ENCODE peak calls at places on chromosomes 16 and 17, in four cellular contexts. One of them, this sample, is unnamed.

GRCh38 chr16:1326380-1326779 is 7.1 kb upstream of the BAIAP3 start:
- DNase-seq in neural progenitor cell: no peak
- DNase-seq in epithelial cell of esophagus: no peak
- DNase-seq in AG04450: no peak
- DNase-seq in this sample: no peak

GRCh38 chr17:48997103-48997826 is at the start of gene IGF2BP1:
- DNase-seq in neural progenitor cell: peak
- DNase-seq in epithelial cell of esophagus: peak
- DNase-seq in AG04450: no peak
- DNase-seq in this sample: no peak

GRCh38 chr16:80260906-80261311 is 279.9 kb upstream of the DYNLRB2 start:
- DNase-seq in neural progenitor cell: peak
- DNase-seq in epithelial cell of esophagus: peak
- DNase-seq in AG04450: no peak
- DNase-seq in this sample: peak

GRCh38 chr16:71562552-71562951 is 14.3 kb downstream of the TAT start:
- DNase-seq in neural progenitor cell: no peak
- DNase-seq in epithelial cell of esophagus: no peak
- DNase-seq in AG04450: no peak
- DNase-seq in this sample: no peak

GRCh38 chr17:60371818-60372510 is 20.0 kb downstream of the USP32 start:
- DNase-seq in neural progenitor cell: no peak
- DNase-seq in epithelial cell of esophagus: peak
- DNase-seq in AG04450: no peak
- DNase-seq in this sample: no peak

GRCh38 chr16:48438414-48438813 is 53.2 kb upstream of the SIAH1 start:
- DNase-seq in neural progenitor cell: no peak
- DNase-seq in epithelial cell of esophagus: peak
- DNase-seq in AG04450: no peak
- DNase-seq in this sample: no peak

GRCh38 chr17:27494192-27495091 is 38.2 kb downstream of the KSR1 start:
- DNase-seq in neural progenitor cell: peak
- DNase-seq in epithelial cell of esophagus: peak
- DNase-seq in AG04450: no peak
- DNase-seq in this sample: peak

GRCh38 chr17:15955793-15956541 is 11.0 kb downstream of the ADORA2B start:
- DNase-seq in neural progenitor cell: peak
- DNase-seq in epithelial cell of esophagus: no peak
- DNase-seq in AG04450: no peak
- DNase-seq in this sample: no peak

GRCh38 chr16:27284865-27285675 is 16.5 kb upstream of the NSMCE1 start:
- DNase-seq in neural progenitor cell: no peak
- DNase-seq in epithelial cell of esophagus: no peak
- DNase-seq in AG04450: no peak
- DNase-seq in this sample: no peak

GRCh38 chr17:72631568-72631967 is 460.9 kb downstream of the SLC39A11 start:
- DNase-seq in neural progenitor cell: peak
- DNase-seq in epithelial cell of esophagus: peak
- DNase-seq in AG04450: no peak
- DNase-seq in this sample: no peak

GRCh38 chr17:48037036-48037881 is at the start of gene COPZ2:
- DNase-seq in neural progenitor cell: peak
- DNase-seq in epithelial cell of esophagus: peak
- DNase-seq in AG04450: no peak
- DNase-seq in this sample: no peak

GRCh38 chr17:78263063-78263735 is 31.8 kb downstream of the TMEM235 start:
- DNase-seq in neural progenitor cell: no peak
- DNase-seq in epithelial cell of esophagus: no peak
- DNase-seq in AG04450: no peak
- DNase-seq in this sample: no peak

GRCh38 chr17:559699-560378 is 154.8 kb downstream of the VPS53 start:
- DNase-seq in neural progenitor cell: no peak
- DNase-seq in epithelial cell of esophagus: peak
- DNase-seq in AG04450: peak
- DNase-seq in this sample: peak

GRCh38 chr16:67447508-67448076 is 16.7 kb downstream of the HSD11B2 start:
- DNase-seq in neural progenitor cell: no peak
- DNase-seq in epithelial cell of esophagus: peak
- DNase-seq in AG04450: peak
- DNase-seq in this sample: no peak

GRCh38 chr17:17170346-17170976 is 35.7 kb downstream of the PLD6 start:
- DNase-seq in neural progenitor cell: no peak
- DNase-seq in epithelial cell of esophagus: peak
- DNase-seq in AG04450: no peak
- DNase-seq in this sample: no peak

GRCh38 chr17:78674595-78675315 is 97.6 kb upstream of the DNAH17 start:
- DNase-seq in neural progenitor cell: peak
- DNase-seq in epithelial cell of esophagus: no peak
- DNase-seq in AG04450: no peak
- DNase-seq in this sample: no peak

GRCh38 chr17:29958947-29959657 is 17.7 kb downstream of the EFCAB5 start:
- DNase-seq in neural progenitor cell: no peak
- DNase-seq in epithelial cell of esophagus: peak
- DNase-seq in AG04450: no peak
- DNase-seq in this sample: no peak

GRCh38 chr16:4703906-4704305 is 10.5 kb downstream of the NUDT16L1 start:
- DNase-seq in neural progenitor cell: no peak
- DNase-seq in epithelial cell of esophagus: no peak
- DNase-seq in AG04450: no peak
- DNase-seq in this sample: no peak

GRCh38 chr16:4836727-4837126 is 10.4 kb downstream of the GLYR1 start:
- DNase-seq in neural progenitor cell: no peak
- DNase-seq in epithelial cell of esophagus: no peak
- DNase-seq in AG04450: no peak
- DNase-seq in this sample: no peak

GRCh38 chr16:23857901-23858300 is 22.1 kb downstream of the PRKCB start:
- DNase-seq in neural progenitor cell: no peak
- DNase-seq in epithelial cell of esophagus: no peak
- DNase-seq in AG04450: no peak
- DNase-seq in this sample: no peak

GRCh38 chr17:27091043-27091497 is 202.8 kb upstream of the WSB1 start:
- DNase-seq in neural progenitor cell: no peak
- DNase-seq in epithelial cell of esophagus: no peak
- DNase-seq in AG04450: no peak
- DNase-seq in this sample: no peak

GRCh38 chr16:70689035-70689969 is 3.4 kb upstream of the MTSS2 start:
- DNase-seq in neural progenitor cell: no peak
- DNase-seq in epithelial cell of esophagus: no peak
- DNase-seq in AG04450: no peak
- DNase-seq in this sample: no peak

GRCh38 chr16:12917653-12918052 is 16.3 kb downstream of the SHISA9 start:
- DNase-seq in neural progenitor cell: no peak
- DNase-seq in epithelial cell of esophagus: no peak
- DNase-seq in AG04450: no peak
- DNase-seq in this sample: peak

GRCh38 chr16:70331588-70332358 is 14.9 kb upstream of the DDX19A start:
- DNase-seq in neural progenitor cell: peak
- DNase-seq in epithelial cell of esophagus: peak
- DNase-seq in AG04450: no peak
- DNase-seq in this sample: no peak

DNA sequence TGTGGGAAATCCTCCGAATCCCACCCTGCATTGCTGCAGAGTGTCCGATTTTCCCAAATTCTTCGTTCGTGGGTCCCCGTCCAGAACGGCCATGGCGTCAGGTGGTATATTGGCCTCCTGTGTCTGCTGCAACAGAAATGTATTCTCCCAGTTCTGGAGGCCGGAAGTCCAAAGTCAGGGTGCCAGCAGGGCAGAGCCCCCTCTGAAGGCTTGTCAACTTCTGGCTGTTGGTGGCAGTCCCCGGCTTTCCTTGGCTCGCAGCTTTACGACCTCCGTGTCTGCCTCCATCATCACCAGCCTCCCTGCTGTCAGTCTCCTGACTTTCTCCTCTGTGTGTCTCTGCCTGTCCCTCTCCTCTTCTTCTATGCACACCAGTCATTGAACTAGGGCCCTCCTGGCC is 142.1 kb upstream of the FOXF1 start:
- DNase-seq in neural progenitor cell: no peak
- DNase-seq in epithelial cell of esophagus: no peak
- DNase-seq in AG04450: no peak
- DNase-seq in this sample: no peak
- TF ChIP-seq CTCF in neural progenitor cell: no peak
- TF ChIP-seq CTCF in epithelial cell of esophagus: no peak
- TF ChIP-seq CTCF in AG04450: no peak
- TF ChIP-seq CTCF in this sample: no peak

GRCh38 chr17:64779344-64780095 is 117.4 kb upstream of the SMURF2 start:
- DNase-seq in neural progenitor cell: peak
- DNase-seq in epithelial cell of esophagus: no peak
- DNase-seq in AG04450: no peak
- DNase-seq in this sample: no peak

GRCh38 chr17:64780096-64781012 is 118.2 kb upstream of the SMURF2 start:
- DNase-seq in neural progenitor cell: peak
- DNase-seq in epithelial cell of esophagus: peak
- DNase-seq in AG04450: no peak
- DNase-seq in this sample: no peak

GRCh38 chr17:64778102-64778366 is 115.9 kb upstream of the SMURF2 start:
- DNase-seq in neural progenitor cell: no peak
- DNase-seq in epithelial cell of esophagus: no peak
- DNase-seq in AG04450: no peak
- DNase-seq in this sample: no peak

GRCh38 chr17:64777413-64778101 is 115.5 kb upstream of the SMURF2 start:
- DNase-seq in neural progenitor cell: peak
- DNase-seq in epithelial cell of esophagus: no peak
- DNase-seq in AG04450: no peak
- DNase-seq in this sample: no peak

GRCh38 chr17:64778367-64779290 is 116.5 kb upstream of the SMURF2 start:
- DNase-seq in neural progenitor cell: peak
- DNase-seq in epithelial cell of esophagus: peak
- DNase-seq in AG04450: no peak
- DNase-seq in this sample: no peak
- H3K4me3 ChIP-seq in neural progenitor cell: peak
- H3K4me3 ChIP-seq in epithelial cell of esophagus: no peak
- H3K4me3 ChIP-seq in AG04450: no peak
- H3K4me3 ChIP-seq in this sample: peak

GRCh38 chr16:15507299-15507958 is 73.0 kb downstream of the BMERB1 start:
- DNase-seq in neural progenitor cell: no peak
- DNase-seq in epithelial cell of esophagus: peak
- DNase-seq in AG04450: no peak
- DNase-seq in this sample: no peak
- TF ChIP-seq CTCF in neural progenitor cell: no peak
- TF ChIP-seq CTCF in epithelial cell of esophagus: no peak
- TF ChIP-seq CTCF in AG04450: no peak
- TF ChIP-seq CTCF in this sample: no peak

GRCh38 chr17:75722076-75722475 is 817 bp downstream of the ITGB4 start:
- DNase-seq in neural progenitor cell: no peak
- DNase-seq in epithelial cell of esophagus: peak
- DNase-seq in AG04450: no peak
- DNase-seq in this sample: no peak

GRCh38 chr17:75719732-75720131 is 1.5 kb upstream of the ITGB4 start:
- DNase-seq in neural progenitor cell: no peak
- DNase-seq in epithelial cell of esophagus: peak
- DNase-seq in AG04450: no peak
- DNase-seq in this sample: no peak

GRCh38 chr17:75720656-75721462 is at the start of gene ITGB4:
- DNase-seq in neural progenitor cell: peak
- DNase-seq in epithelial cell of esophagus: peak
- DNase-seq in AG04450: no peak
- DNase-seq in this sample: no peak

GRCh38 chr17:75722542-75723095 is 1.4 kb downstream of the ITGB4 start:
- DNase-seq in neural progenitor cell: no peak
- DNase-seq in epithelial cell of esophagus: no peak
- DNase-seq in AG04450: no peak
- DNase-seq in this sample: no peak

DNA sequence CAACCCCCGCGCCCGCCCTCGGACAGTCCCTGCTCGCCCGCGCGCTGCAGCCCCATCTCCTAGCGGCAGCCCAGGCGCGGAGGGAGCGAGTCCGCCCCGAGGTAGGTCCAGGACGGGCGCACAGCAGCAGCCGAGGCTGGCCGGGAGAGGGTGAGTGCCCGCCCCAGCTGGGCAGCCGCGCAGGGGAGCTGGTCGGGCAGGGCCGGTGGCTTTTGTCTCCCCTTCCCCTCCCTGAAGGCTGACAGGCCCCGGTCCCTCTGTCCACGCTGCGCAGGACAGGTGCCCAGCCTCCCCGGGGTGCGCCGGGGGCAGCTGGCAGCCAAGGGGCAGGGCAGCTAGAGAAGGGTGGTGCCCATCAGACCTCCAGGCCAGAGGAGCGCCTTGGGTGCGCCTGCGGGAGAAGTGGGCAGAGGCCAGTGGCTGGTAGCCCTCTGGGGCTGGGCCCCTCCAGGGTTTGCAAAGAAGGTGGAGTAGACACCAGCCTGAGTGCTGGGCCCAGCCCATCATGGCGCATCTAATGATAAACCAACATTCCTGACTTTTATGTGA is 278 bp downstream of the ITGB4 start:
- DNase-seq in neural progenitor cell: no peak
- DNase-seq in epithelial cell of esophagus: no peak
- DNase-seq in AG04450: no peak
- DNase-seq in this sample: no peak
- H3K4me3 ChIP-seq in neural progenitor cell: peak
- H3K4me3 ChIP-seq in epithelial cell of esophagus: peak
- H3K4me3 ChIP-seq in AG04450: peak
- H3K4me3 ChIP-seq in this sample: peak

GRCh38 chr16:87552072-87552718 is 50.1 kb upstream of the JPH3 start:
- DNase-seq in neural progenitor cell: no peak
- DNase-seq in epithelial cell of esophagus: no peak
- DNase-seq in AG04450: no peak
- DNase-seq in this sample: no peak

GRCh38 chr16:87549627-87550509 is 52.4 kb upstream of the JPH3 start:
- DNase-seq in neural progenitor cell: no peak
- DNase-seq in epithelial cell of esophagus: no peak
- DNase-seq in AG04450: no peak
- DNase-seq in this sample: no peak

GRCh38 chr16:87550510-87550961 is 51.8 kb upstream of the JPH3 start:
- DNase-seq in neural progenitor cell: peak
- DNase-seq in epithelial cell of esophagus: peak
- DNase-seq in AG04450: no peak
- DNase-seq in this sample: no peak

GRCh38 chr16:87551487-87551886 is 50.8 kb upstream of the JPH3 start:
- DNase-seq in neural progenitor cell: no peak
- DNase-seq in epithelial cell of esophagus: no peak
- DNase-seq in AG04450: no peak
- DNase-seq in this sample: no peak

DNA sequence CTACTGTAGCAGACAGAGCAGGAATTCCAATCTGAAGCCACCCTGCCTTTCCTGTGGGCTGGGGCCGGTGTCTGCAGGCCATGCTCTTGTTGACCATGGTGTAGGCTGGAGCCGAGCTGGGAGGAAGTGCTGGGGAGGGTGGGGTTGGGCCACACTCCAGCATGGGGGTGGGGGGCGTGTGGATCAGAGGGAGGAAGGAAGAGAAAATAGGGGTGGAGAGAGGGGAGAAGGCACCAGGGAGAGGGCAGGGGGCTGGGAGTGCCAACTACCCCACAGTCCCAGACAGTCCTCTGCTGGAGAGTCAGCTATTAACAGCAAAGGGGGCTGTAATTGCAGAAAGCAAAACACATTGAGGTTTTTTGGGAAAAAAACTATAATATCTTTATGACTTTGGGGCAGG is 54.2 kb upstream of the JPH3 start:
- DNase-seq in neural progenitor cell: no peak
- DNase-seq in epithelial cell of esophagus: no peak
- DNase-seq in AG04450: no peak
- DNase-seq in this sample: no peak
- TF ChIP-seq CTCF in neural progenitor cell: no peak
- TF ChIP-seq CTCF in epithelial cell of esophagus: no peak
- TF ChIP-seq CTCF in AG04450: no peak
- TF ChIP-seq CTCF in this sample: no peak